ENCODE peak calls at places on chromosomes 1 and 21, in seven cellular contexts. G, X, D, H, E, F and Q are unnamed samples.

GRCh38 chr1:21553116-21553926 is 44.1 kb downstream of the ALPL start:
- DNase-seq in X (no peak), G (no peak), E (peak), F (no peak), H (no peak), D (peak), Q (no peak)

GRCh38 chr1:200674838-200675587 is 5.3 kb upstream of the DDX59 start:
- DNase-seq in F (no peak), E (no peak), X (no peak), H (no peak), G (no peak), D (no peak), Q (no peak)

GRCh38 chr1:36160388-36160948 is 4.5 kb downstream of the MAP7D1 start:
- DNase-seq in F (no peak), H (no peak), X (no peak), G (no peak), E (no peak), D (no peak), Q (no peak)

GRCh38 chr21:36004441-36004840 is 55.9 kb downstream of the SETD4 start:
- DNase-seq in E (no peak), D (no peak), X (no peak), F (no peak), H (no peak), G (no peak), Q (no peak)

GRCh38 chr1:162939035-162939434 is 78.1 kb upstream of the CCDC190 start:
- DNase-seq in X (no peak), G (no peak), E (no peak), H (no peak), D (no peak), F (no peak), Q (no peak)

GRCh38 chr1:86542626-86543025 is 4.3 kb upstream of the CLCA4 start:
- DNase-seq in X (peak), E (no peak), D (peak), G (no peak), H (no peak), F (no peak), Q (no peak)

GRCh38 chr21:42652527-42653491 is 612 bp upstream of the PDE9A start:
- DNase-seq in E (peak), X (peak), F (peak), H (no peak), G (no peak), D (no peak), Q (peak)

GRCh38 chr1:238232036-238232744 is 341.5 kb upstream of the ZP4 start:
- DNase-seq in X (no peak), E (no peak), G (no peak), F (no peak), H (no peak), D (no peak), Q (no peak)

GRCh38 chr1:81149649-81150335 is 650.9 kb upstream of the ADGRL2 start:
- DNase-seq in X (no peak), G (no peak), E (peak), H (no peak), D (no peak), F (no peak), Q (no peak)

GRCh38 chr1:46535063-46535462 is 16.4 kb downstream of the KNCN start:
- DNase-seq in D (no peak), E (peak), F (no peak), X (peak), H (peak), G (no peak), Q (no peak)

GRCh38 chr1:12113433-12114339 is 50.6 kb downstream of the TNFRSF8 start:
- DNase-seq in X (no peak), F (no peak), H (no peak), D (no peak), E (no peak), G (no peak), Q (no peak)

GRCh38 chr1:101298663-101299062 is 61.8 kb downstream of the S1PR1 start:
- DNase-seq in E (no peak), F (no peak), H (no peak), D (no peak), X (no peak), G (no peak), Q (no peak)

GRCh38 chr1:41450747-41451285 is 33.7 kb downstream of the EDN2 start:
- DNase-seq in E (no peak), D (no peak), G (no peak), F (no peak), H (no peak), X (no peak), Q (no peak)

GRCh38 chr1:189673223-189673622 is 804.4 kb downstream of the BRINP3 start:
- DNase-seq in E (no peak), G (no peak), X (no peak), F (no peak), H (no peak), D (no peak), Q (no peak)

GRCh38 chr21:37357691-37358090 is 8.9 kb upstream of the DYRK1A start:
- DNase-seq in X (no peak), G (no peak), D (no peak), E (no peak), F (no peak), H (no peak), Q (no peak)

GRCh38 chr1:189180057-189180456 is 1297.6 kb downstream of the BRINP3 start:
- DNase-seq in E (no peak), G (no peak), X (no peak), D (no peak), F (no peak), H (no peak), Q (no peak)

GRCh38 chr1:8822383-8823294 is 5.2 kb upstream of the RERE start:
- DNase-seq in H (no peak), E (peak), G (no peak), D (peak), F (no peak), X (peak), Q (no peak)

GRCh38 chr1:40630488-40631223 is 34.8 kb downstream of the RIMS3 start:
- DNase-seq in G (no peak), H (peak), E (no peak), X (peak), D (no peak), F (no peak), Q (no peak)

GRCh38 chr1:201361652-201362504 is 15.6 kb downstream of the TNNT2 start:
- DNase-seq in D (no peak), X (peak), H (no peak), G (no peak), F (peak), E (peak), Q (peak)

GRCh38 chr1:98962156-98962555 is 42.5 kb downstream of the PLPPR5 start:
- DNase-seq in F (no peak), E (no peak), G (no peak), X (no peak), D (peak), H (no peak), Q (no peak)

GRCh38 chr1:15045123-15045522 is 108.4 kb upstream of the TMEM51 start:
- DNase-seq in F (no peak), X (no peak), H (no peak), D (no peak), G (no peak), E (no peak), Q (no peak)

GRCh38 chr1:109537450-109538178 is 2.1 kb upstream of the GPR61 start:
- DNase-seq in G (no peak), E (no peak), F (no peak), H (no peak), D (no peak), X (no peak), Q (no peak)

GRCh38 chr1:224696891-224697765 is 81.0 kb downstream of the CNIH3 start:
- DNase-seq in F (no peak), H (no peak), D (peak), E (peak), X (no peak), G (no peak), Q (no peak)

GRCh38 chr1:168609133-168609715 is 32.8 kb downstream of the XCL1 start:
- DNase-seq in F (no peak), G (no peak), H (no peak), D (no peak), X (no peak), E (no peak), Q (no peak)

GRCh38 chr1:217681806-217682205 is 50.7 kb downstream of the SPATA17 start:
- DNase-seq in H (no peak), D (no peak), G (no peak), X (no peak), E (no peak), F (no peak), Q (no peak)